ENCODE peak calls at places on chromosomes 3 and 15, in four cellular contexts. One of them, this sample, is unnamed.

GRCh38 chr3:106485802-106486201 is 617.0 kb upstream of the CBLB start:
- DNase-seq in cardiac muscle cell: no peak
- DNase-seq in left lung: no peak
- DNase-seq in BE2C: no peak
- DNase-seq in this sample: no peak

GRCh38 chr15:29914441-29915053 is 92.3 kb upstream of the TJP1 start:
- DNase-seq in cardiac muscle cell: no peak
- DNase-seq in BE2C: no peak
- DNase-seq in left lung: no peak
- DNase-seq in this sample: no peak

GRCh38 chr3:27483117-27484001 is 825 bp downstream of the SLC4A7 start:
- DNase-seq in cardiac muscle cell: peak; percentile 81
- DNase-seq in left lung: peak; percentile 60
- DNase-seq in BE2C: peak; percentile 33
- DNase-seq in this sample: peak; percentile 72

GRCh38 chr3:156098437-156099035 is 21.8 kb upstream of the KCNAB1 start:
- DNase-seq in BE2C: no peak
- DNase-seq in left lung: no peak
- DNase-seq in cardiac muscle cell: no peak
- DNase-seq in this sample: no peak

GRCh38 chr3:142251951-142252350 is 26.6 kb upstream of the GK5 start:
- DNase-seq in cardiac muscle cell: no peak
- DNase-seq in left lung: no peak
- DNase-seq in BE2C: no peak
- DNase-seq in this sample: no peak

GRCh38 chr15:51830279-51830806 is 890 bp downstream of the TMOD3 start:
- DNase-seq in cardiac muscle cell: peak; percentile 48
- DNase-seq in left lung: no peak
- DNase-seq in BE2C: no peak
- DNase-seq in this sample: peak; percentile 21

GRCh38 chr15:83659011-83659811 is 5.3 kb downstream of the ADAMTSL3 start:
- DNase-seq in left lung: no peak
- DNase-seq in cardiac muscle cell: peak; percentile 35
- DNase-seq in BE2C: peak; percentile 32
- DNase-seq in this sample: no peak

GRCh38 chr3:60086811-60087210 is 1037.0 kb upstream of the CFAP20DC start:
- DNase-seq in left lung: no peak
- DNase-seq in cardiac muscle cell: peak; percentile 3
- DNase-seq in BE2C: no peak
- DNase-seq in this sample: peak; percentile 23

GRCh38 chr3:159711560-159712333 is 276.9 kb upstream of the IL12A start:
- DNase-seq in left lung: no peak
- DNase-seq in cardiac muscle cell: peak; percentile 95
- DNase-seq in BE2C: peak; percentile 7
- DNase-seq in this sample: peak; percentile 80

GRCh38 chr3:31890742-31891469 is 90.2 kb downstream of the OSBPL10 start:
- DNase-seq in left lung: no peak
- DNase-seq in cardiac muscle cell: no peak
- DNase-seq in BE2C: no peak
- DNase-seq in this sample: peak; percentile 94

GRCh38 chr3:12139111-12139511 is 19.6 kb downstream of the TIMP4 start:
- DNase-seq in BE2C: no peak
- DNase-seq in cardiac muscle cell: peak; percentile 86
- DNase-seq in left lung: no peak
- DNase-seq in this sample: peak; percentile 47

GRCh38 chr3:3552741-3553140 is 246.5 kb upstream of the LRRN1 start:
- DNase-seq in cardiac muscle cell: no peak
- DNase-seq in left lung: no peak
- DNase-seq in BE2C: no peak
- DNase-seq in this sample: peak; percentile 7

GRCh38 chr3:46393554-46394434 is 13.1 kb downstream of the CCR5AS start:
- DNase-seq in cardiac muscle cell: peak; percentile 62
- DNase-seq in BE2C: no peak
- DNase-seq in left lung: peak; percentile 67
- DNase-seq in this sample: peak; percentile 51

GRCh38 chr15:64651573-64652260 is 123.7 kb downstream of the RBPMS2 start:
- DNase-seq in BE2C: no peak
- DNase-seq in left lung: no peak
- DNase-seq in cardiac muscle cell: no peak
- DNase-seq in this sample: peak; percentile 42

GRCh38 chr3:35718921-35719320 is 79.6 kb downstream of the ARPP21 start:
- DNase-seq in cardiac muscle cell: no peak
- DNase-seq in BE2C: no peak
- DNase-seq in left lung: no peak
- DNase-seq in this sample: no peak

GRCh38 chr3:39383913-39384664 is 919 bp downstream of the SLC25A38 start:
- DNase-seq in left lung: peak; percentile 97
- DNase-seq in cardiac muscle cell: peak; percentile 96
- DNase-seq in BE2C: peak; percentile 94
- DNase-seq in this sample: peak; percentile 96

GRCh38 chr3:37183375-37183831 is 9.0 kb upstream of the LRRFIP2 start:
- DNase-seq in left lung: no peak
- DNase-seq in cardiac muscle cell: peak; percentile 94
- DNase-seq in BE2C: no peak
- DNase-seq in this sample: peak; percentile 98

GRCh38 chr15:85929786-85930185 is 135.1 kb upstream of the KLHL25 start:
- DNase-seq in BE2C: no peak
- DNase-seq in left lung: no peak
- DNase-seq in cardiac muscle cell: no peak
- DNase-seq in this sample: no peak

GRCh38 chr15:77529394-77530159 is 103.1 kb downstream of the LINGO1 start:
- DNase-seq in BE2C: no peak
- DNase-seq in left lung: peak; percentile 23
- DNase-seq in cardiac muscle cell: no peak
- DNase-seq in this sample: no peak

GRCh38 chr3:81716870-81717509 is 44.5 kb downstream of the GBE1 start:
- DNase-seq in left lung: peak; percentile 36
- DNase-seq in cardiac muscle cell: peak; percentile 66
- DNase-seq in BE2C: no peak
- DNase-seq in this sample: peak; percentile 42

GRCh38 chr15:26686547-26687187 is 86.2 kb downstream of the GABRB3 start:
- DNase-seq in cardiac muscle cell: no peak
- DNase-seq in BE2C: no peak
- DNase-seq in left lung: no peak
- DNase-seq in this sample: no peak

GRCh38 chr3:16439163-16439847 is 74.2 kb downstream of the RFTN1 start:
- DNase-seq in cardiac muscle cell: peak; percentile 70
- DNase-seq in left lung: no peak
- DNase-seq in BE2C: no peak
- DNase-seq in this sample: peak; percentile 5

GRCh38 chr15:27485265-27485664 is 514.3 kb downstream of the GABRG3 start:
- DNase-seq in left lung: no peak
- DNase-seq in cardiac muscle cell: no peak
- DNase-seq in BE2C: no peak
- DNase-seq in this sample: no peak

GRCh38 chr3:51620543-51620942 is 50.5 kb upstream of the TEX264 start:
- DNase-seq in BE2C: no peak
- DNase-seq in cardiac muscle cell: peak; percentile 67
- DNase-seq in left lung: no peak
- DNase-seq in this sample: peak; percentile 29

GRCh38 chr3:37968784-37969600 is 21.6 kb upstream of the VILL start:
- DNase-seq in cardiac muscle cell: no peak
- DNase-seq in BE2C: no peak
- DNase-seq in left lung: no peak
- DNase-seq in this sample: no peak

GRCh38 chr3:14391033-14391432 is 11.4 kb upstream of the SLC6A6 start:
- DNase-seq in BE2C: no peak
- DNase-seq in cardiac muscle cell: peak; percentile 88
- DNase-seq in left lung: no peak
- DNase-seq in this sample: peak; percentile 78

GRCh38 chr3:105518806-105519418 is 152.2 kb downstream of the ALCAM start:
- DNase-seq in cardiac muscle cell: peak; percentile 80
- DNase-seq in left lung: no peak
- DNase-seq in BE2C: peak; percentile 31
- DNase-seq in this sample: peak; percentile 77

DNA sequence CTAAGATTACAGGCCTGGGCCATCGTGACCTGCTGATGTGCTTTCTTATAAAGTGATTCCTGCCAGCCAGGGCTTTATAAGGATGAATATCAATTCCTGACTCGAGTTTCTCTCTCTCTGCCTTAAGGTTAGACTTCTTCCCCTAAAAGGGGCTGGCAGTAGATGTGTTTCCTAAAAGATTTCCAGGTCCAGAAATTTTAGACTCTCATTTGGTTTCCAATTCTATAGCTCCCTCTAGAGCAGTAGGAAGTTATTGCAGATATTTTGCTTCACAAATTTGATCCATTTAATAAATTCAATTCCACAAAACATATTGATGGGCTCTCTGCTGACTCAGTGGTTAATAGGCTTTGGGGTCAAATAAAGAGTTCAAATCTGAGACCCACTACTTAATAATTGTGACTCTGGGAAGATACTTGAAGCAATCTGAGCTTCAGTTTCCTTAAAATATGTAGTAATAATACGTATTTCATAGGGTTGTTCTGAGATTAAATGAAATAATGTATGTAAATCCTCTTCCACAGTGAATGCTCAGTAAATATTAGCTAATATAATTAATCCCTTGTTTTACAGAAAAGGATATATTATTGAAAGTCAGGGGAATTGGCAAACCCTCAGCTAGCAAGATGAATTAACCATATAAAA is 2.1 kb downstream of the TRIM69 start:
- DNase-seq in BE2C: no peak
- DNase-seq in left lung: no peak
- DNase-seq in cardiac muscle cell: peak; percentile 78
- DNase-seq in this sample: peak; percentile 58
- TF ChIP-seq CTCF in BE2C: peak; percentile 66
- TF ChIP-seq CTCF in left lung: peak; percentile 68
- TF ChIP-seq CTCF in cardiac muscle cell: peak; percentile 71
- TF ChIP-seq CTCF in this sample: peak; percentile 66

GRCh38 chr3:100591411-100591810 is 18.0 kb upstream of the ADGRG7 start:
- DNase-seq in BE2C: no peak
- DNase-seq in cardiac muscle cell: no peak
- DNase-seq in left lung: no peak
- DNase-seq in this sample: no peak
- H3K4me3 ChIP-seq in BE2C: no peak overlapping the region
- H3K4me3 ChIP-seq in cardiac muscle cell: no peak overlapping the region
- H3K4me3 ChIP-seq in left lung: no peak overlapping the region
- H3K4me3 ChIP-seq in this sample: no peak overlapping the region

GRCh38 chr15:65927545-65927944 is 58.3 kb downstream of the RAB11A start:
- DNase-seq in cardiac muscle cell: no peak
- DNase-seq in left lung: no peak
- DNase-seq in BE2C: no peak
- DNase-seq in this sample: peak; percentile 17
- TF ChIP-seq CTCF in cardiac muscle cell: peak; percentile 20
- TF ChIP-seq CTCF in left lung: no peak
- TF ChIP-seq CTCF in BE2C: peak; percentile 18
- TF ChIP-seq CTCF in this sample: peak; percentile 41

GRCh38 chr3:98897701-98898100 is 3.8 kb downstream of the DCBLD2 start:
- DNase-seq in left lung: no peak
- DNase-seq in cardiac muscle cell: no peak
- DNase-seq in BE2C: no peak
- DNase-seq in this sample: peak; percentile 32
- H3K4me3 ChIP-seq in left lung: no peak overlapping the region
- H3K4me3 ChIP-seq in cardiac muscle cell: no peak overlapping the region
- H3K4me3 ChIP-seq in BE2C: no peak overlapping the region
- H3K4me3 ChIP-seq in this sample: no peak overlapping the region

GRCh38 chr3:122063908-122064307 is 8.7 kb downstream of the CD86 start:
- DNase-seq in cardiac muscle cell: no peak
- DNase-seq in BE2C: no peak
- DNase-seq in left lung: no peak
- DNase-seq in this sample: no peak
- TF ChIP-seq CTCF in cardiac muscle cell: no peak
- TF ChIP-seq CTCF in BE2C: no peak
- TF ChIP-seq CTCF in left lung: no peak
- TF ChIP-seq CTCF in this sample: no peak

GRCh38 chr15:70757627-70758026 is 5.7 kb downstream of the UACA start:
- DNase-seq in left lung: no peak
- DNase-seq in cardiac muscle cell: no peak
- DNase-seq in BE2C: no peak
- DNase-seq in this sample: no peak

GRCh38 chr15:70761931-70762468 is 1.4 kb downstream of the UACA start:
- DNase-seq in BE2C: no peak
- DNase-seq in left lung: no peak
- DNase-seq in cardiac muscle cell: peak; percentile 25
- DNase-seq in this sample: no peak

GRCh38 chr15:70762469-70763119 is 764 bp downstream of the UACA start:
- DNase-seq in left lung: no peak
- DNase-seq in cardiac muscle cell: peak; percentile 70
- DNase-seq in BE2C: peak; percentile 13
- DNase-seq in this sample: peak; percentile 68

GRCh38 chr15:70761046-70761445 is 2.3 kb downstream of the UACA start:
- DNase-seq in cardiac muscle cell: no peak
- DNase-seq in BE2C: no peak
- DNase-seq in left lung: no peak
- DNase-seq in this sample: no peak

GRCh38 chr15:70758790-70759462 is 4.4 kb downstream of the UACA start:
- DNase-seq in cardiac muscle cell: no peak
- DNase-seq in BE2C: no peak
- DNase-seq in left lung: no peak
- DNase-seq in this sample: no peak
- H3K4me3 ChIP-seq in cardiac muscle cell: peak overlapping the region; percentile 8
- H3K4me3 ChIP-seq in BE2C: no peak overlapping the region
- H3K4me3 ChIP-seq in left lung: no peak overlapping the region
- H3K4me3 ChIP-seq in this sample: no peak overlapping the region

GRCh38 chr15:41581110-41581509 is 22.1 kb downstream of the TYRO3 start:
- DNase-seq in left lung: no peak
- DNase-seq in BE2C: no peak
- DNase-seq in cardiac muscle cell: peak; percentile 23
- DNase-seq in this sample: peak; percentile 88
- TF ChIP-seq CTCF in left lung: no peak
- TF ChIP-seq CTCF in BE2C: peak; percentile 8
- TF ChIP-seq CTCF in cardiac muscle cell: peak; percentile 20
- TF ChIP-seq CTCF in this sample: peak; percentile 77